ENCODE peak calls at places on chromosomes 3 and 15, in six cellular contexts. One of them, this sample, is unnamed.

GRCh38 chr3:113194747-113195400 is 16.5 kb upstream of the BOC start:
- DNase-seq in SK-N-SH: peak; percentile 56
- DNase-seq in K562: no peak
- DNase-seq in adipocyte: peak; percentile 70
- DNase-seq in neuronal stem cell: no peak
- DNase-seq in naive thymus-derived CD4-positive, alpha-beta T cell: no peak
- DNase-seq in this sample: no peak

GRCh38 chr3:188527389-188527788 is 373.4 kb downstream of the LPP start:
- DNase-seq in SK-N-SH: no peak
- DNase-seq in K562: no peak
- DNase-seq in adipocyte: peak; percentile 8
- DNase-seq in neuronal stem cell: no peak
- DNase-seq in naive thymus-derived CD4-positive, alpha-beta T cell: no peak
- DNase-seq in this sample: no peak

GRCh38 chr15:57578288-57578900 is 13.3 kb upstream of the MYZAP start:
- DNase-seq in SK-N-SH: no peak
- DNase-seq in K562: no peak
- DNase-seq in adipocyte: no peak
- DNase-seq in neuronal stem cell: no peak
- DNase-seq in naive thymus-derived CD4-positive, alpha-beta T cell: no peak
- DNase-seq in this sample: no peak

GRCh38 chr3:51815614-51816013 is 36.6 kb upstream of the IQCF6 start:
- DNase-seq in SK-N-SH: no peak
- DNase-seq in K562: no peak
- DNase-seq in adipocyte: no peak
- DNase-seq in neuronal stem cell: no peak
- DNase-seq in naive thymus-derived CD4-positive, alpha-beta T cell: no peak
- DNase-seq in this sample: no peak

GRCh38 chr15:42194502-42194901 is 13.6 kb downstream of the VPS39 start:
- DNase-seq in SK-N-SH: no peak
- DNase-seq in K562: peak; percentile 24
- DNase-seq in adipocyte: peak; percentile 76
- DNase-seq in neuronal stem cell: no peak
- DNase-seq in naive thymus-derived CD4-positive, alpha-beta T cell: no peak
- DNase-seq in this sample: no peak

GRCh38 chr15:78329625-78330024 is 10.5 kb upstream of the CRABP1 start:
- DNase-seq in SK-N-SH: no peak
- DNase-seq in K562: no peak
- DNase-seq in adipocyte: no peak
- DNase-seq in neuronal stem cell: no peak
- DNase-seq in naive thymus-derived CD4-positive, alpha-beta T cell: no peak
- DNase-seq in this sample: no peak

GRCh38 chr3:48296699-48297098 is 36.8 kb downstream of the SPINK8 start:
- DNase-seq in SK-N-SH: no peak
- DNase-seq in K562: no peak
- DNase-seq in adipocyte: no peak
- DNase-seq in neuronal stem cell: no peak
- DNase-seq in naive thymus-derived CD4-positive, alpha-beta T cell: no peak
- DNase-seq in this sample: no peak

GRCh38 chr3:111751961-111752360 is 107.1 kb upstream of the PHLDB2 start:
- DNase-seq in SK-N-SH: no peak
- DNase-seq in K562: no peak
- DNase-seq in adipocyte: peak; percentile 78
- DNase-seq in neuronal stem cell: no peak
- DNase-seq in naive thymus-derived CD4-positive, alpha-beta T cell: no peak
- DNase-seq in this sample: no peak

GRCh38 chr3:141052570-141053069 is 1.5 kb downstream of the SPSB4 start:
- DNase-seq in SK-N-SH: peak; percentile 80
- DNase-seq in K562: no peak
- DNase-seq in adipocyte: no peak
- DNase-seq in neuronal stem cell: no peak
- DNase-seq in naive thymus-derived CD4-positive, alpha-beta T cell: no peak
- DNase-seq in this sample: no peak

GRCh38 chr3:39762537-39762936 is 46.9 kb upstream of the MYRIP start:
- DNase-seq in SK-N-SH: no peak
- DNase-seq in K562: no peak
- DNase-seq in adipocyte: no peak
- DNase-seq in neuronal stem cell: no peak
- DNase-seq in naive thymus-derived CD4-positive, alpha-beta T cell: no peak
- DNase-seq in this sample: no peak

DNA sequence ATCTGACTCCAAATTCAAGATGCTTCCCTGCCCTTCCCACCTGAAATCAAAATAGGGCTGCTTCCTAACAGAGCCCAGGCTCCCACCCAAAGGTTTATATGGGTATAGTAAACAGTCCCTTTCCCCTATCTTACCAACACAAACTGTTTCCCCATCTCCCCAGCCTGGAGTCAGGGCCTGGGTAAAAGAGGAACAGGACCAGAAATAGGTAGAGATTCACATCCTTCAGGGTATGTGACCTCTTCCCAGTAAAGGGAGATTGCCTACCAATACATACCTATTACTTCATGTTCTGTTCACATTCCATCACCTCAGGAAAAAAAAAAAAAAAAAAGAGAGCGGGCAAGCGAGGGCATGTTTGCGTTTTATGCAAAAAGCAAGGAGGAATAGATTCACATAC is 9.7 kb upstream of the SHF start:
- DNase-seq in SK-N-SH: no peak
- DNase-seq in K562: no peak
- DNase-seq in adipocyte: no peak
- DNase-seq in neuronal stem cell: no peak
- DNase-seq in naive thymus-derived CD4-positive, alpha-beta T cell: no peak
- DNase-seq in this sample: no peak
- H3K4me3 ChIP-seq in SK-N-SH: peak overlapping the region; percentile 87
- H3K4me3 ChIP-seq in K562: peak overlapping the region; percentile 79
- H3K4me3 ChIP-seq in adipocyte: peak overlapping the region; percentile 76
- H3K4me3 ChIP-seq in neuronal stem cell: peak overlapping the region; percentile 68
- H3K4me3 ChIP-seq in naive thymus-derived CD4-positive, alpha-beta T cell: no peak overlapping the region
- H3K4me3 ChIP-seq in this sample: peak overlapping the region; percentile 65

DNA sequence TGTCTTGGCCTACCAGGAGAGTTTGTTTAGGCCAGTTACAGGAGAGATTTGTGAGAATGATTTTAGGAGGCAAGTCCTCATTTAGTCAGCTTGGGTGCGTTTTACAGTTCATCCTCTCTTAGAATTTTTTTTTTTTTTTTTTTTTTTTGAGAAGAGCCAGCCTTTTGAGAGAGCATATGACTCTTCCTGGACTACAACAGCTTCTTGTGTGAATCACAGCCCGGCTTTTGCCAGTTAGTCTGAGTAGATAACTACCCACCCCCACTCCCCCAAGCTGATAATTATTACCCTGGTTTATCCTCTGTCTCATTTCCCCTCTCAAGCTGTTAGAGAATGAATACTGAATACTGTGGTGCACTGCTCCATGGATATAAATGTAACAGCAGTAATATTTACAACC is 7.8 kb downstream of the CHD2 start:
- DNase-seq in SK-N-SH: no peak
- DNase-seq in K562: peak; percentile 65
- DNase-seq in adipocyte: peak; percentile 71
- DNase-seq in neuronal stem cell: no peak
- DNase-seq in naive thymus-derived CD4-positive, alpha-beta T cell: no peak
- DNase-seq in this sample: no peak
- H3K4me3 ChIP-seq in SK-N-SH: peak overlapping the region; percentile 8
- H3K4me3 ChIP-seq in K562: no peak overlapping the region
- H3K4me3 ChIP-seq in adipocyte: peak overlapping the region; percentile 96
- H3K4me3 ChIP-seq in neuronal stem cell: no peak overlapping the region
- H3K4me3 ChIP-seq in naive thymus-derived CD4-positive, alpha-beta T cell: peak overlapping the region; percentile 68
- H3K4me3 ChIP-seq in this sample: no peak overlapping the region

DNA sequence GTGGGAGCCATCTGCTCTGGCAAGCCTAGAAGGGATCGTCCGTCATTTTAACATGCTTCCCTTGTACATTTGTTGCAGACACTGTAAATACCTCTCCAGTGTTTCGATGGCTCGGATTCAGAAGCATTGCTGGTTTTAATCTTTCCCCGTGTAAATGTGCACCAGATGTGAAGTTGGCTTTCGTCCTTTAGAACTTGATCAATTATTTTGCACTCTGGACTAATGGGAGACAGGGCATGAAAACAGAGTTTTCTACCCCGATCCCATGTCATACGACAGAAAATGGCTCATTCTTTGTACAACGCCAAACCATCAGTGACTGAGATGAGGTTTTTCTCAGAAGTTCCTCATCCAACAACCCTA is 8.7 kb upstream of the KLF13 start:
- DNase-seq in SK-N-SH: no peak
- DNase-seq in K562: no peak
- DNase-seq in adipocyte: no peak
- DNase-seq in neuronal stem cell: no peak
- DNase-seq in naive thymus-derived CD4-positive, alpha-beta T cell: no peak
- DNase-seq in this sample: no peak
- H3K4me3 ChIP-seq in SK-N-SH: no peak overlapping the region
- H3K4me3 ChIP-seq in K562: no peak overlapping the region
- H3K4me3 ChIP-seq in adipocyte: no peak overlapping the region
- H3K4me3 ChIP-seq in neuronal stem cell: no peak overlapping the region
- H3K4me3 ChIP-seq in naive thymus-derived CD4-positive, alpha-beta T cell: no peak overlapping the region
- H3K4me3 ChIP-seq in this sample: no peak overlapping the region

GRCh38 chr15:64459382-64459781 is 996 bp upstream of the ZNF609 start:
- DNase-seq in SK-N-SH: no peak
- DNase-seq in K562: peak; percentile 46
- DNase-seq in adipocyte: no peak
- DNase-seq in neuronal stem cell: no peak
- DNase-seq in naive thymus-derived CD4-positive, alpha-beta T cell: no peak
- DNase-seq in this sample: no peak
- H3K4me3 ChIP-seq in SK-N-SH: no peak overlapping the region
- H3K4me3 ChIP-seq in K562: no peak overlapping the region
- H3K4me3 ChIP-seq in adipocyte: no peak overlapping the region
- H3K4me3 ChIP-seq in neuronal stem cell: no peak overlapping the region
- H3K4me3 ChIP-seq in naive thymus-derived CD4-positive, alpha-beta T cell: no peak overlapping the region
- H3K4me3 ChIP-seq in this sample: no peak overlapping the region

GRCh38 chr3:169104541-169104940 is 559.0 kb downstream of the MECOM start:
- DNase-seq in SK-N-SH: no peak
- DNase-seq in K562: no peak
- DNase-seq in adipocyte: no peak
- DNase-seq in neuronal stem cell: no peak
- DNase-seq in naive thymus-derived CD4-positive, alpha-beta T cell: no peak
- DNase-seq in this sample: no peak
- H3K4me3 ChIP-seq in SK-N-SH: no peak overlapping the region
- H3K4me3 ChIP-seq in K562: no peak overlapping the region
- H3K4me3 ChIP-seq in adipocyte: no peak overlapping the region
- H3K4me3 ChIP-seq in neuronal stem cell: no peak overlapping the region
- H3K4me3 ChIP-seq in naive thymus-derived CD4-positive, alpha-beta T cell: no peak overlapping the region
- H3K4me3 ChIP-seq in this sample: no peak overlapping the region

GRCh38 chr3:178291971-178292370 is 244.3 kb upstream of the KCNMB2 start:
- DNase-seq in SK-N-SH: no peak
- DNase-seq in K562: no peak
- DNase-seq in adipocyte: peak; percentile 63
- DNase-seq in neuronal stem cell: no peak
- DNase-seq in naive thymus-derived CD4-positive, alpha-beta T cell: no peak
- DNase-seq in this sample: no peak
- H3K4me3 ChIP-seq in SK-N-SH: no peak overlapping the region
- H3K4me3 ChIP-seq in K562: no peak overlapping the region
- H3K4me3 ChIP-seq in adipocyte: no peak overlapping the region
- H3K4me3 ChIP-seq in neuronal stem cell: no peak overlapping the region
- H3K4me3 ChIP-seq in naive thymus-derived CD4-positive, alpha-beta T cell: no peak overlapping the region
- H3K4me3 ChIP-seq in this sample: no peak overlapping the region